ENCODE peak calls at places on chromosome 15, in five cellular contexts. X, B, Y, N and D are unnamed samples.

GRCh38 chr15:81111018-81111417 is 23.1 kb upstream of the CFAP161 start:
- DNase-seq in N (no peak), Y (no peak), X (no peak), B (no peak), D (no peak)

GRCh38 chr15:74752486-74753395 is 4.1 kb downstream of the CYP1A2 start:
- DNase-seq in N (no peak), Y (peak), X (no peak), B (no peak), D (no peak)

GRCh38 chr15:74995182-74995778 is at the start of gene SCAMP5:
- DNase-seq in X (peak), N (peak), Y (peak), B (peak), D (peak)

GRCh38 chr15:44554934-44555723 is 18.2 kb downstream of the EIF3J start:
- DNase-seq in X (no peak), B (no peak), N (no peak), Y (no peak), D (no peak)

GRCh38 chr15:36601497-36601932 is 22.1 kb downstream of the CDIN1 start:
- DNase-seq in X (no peak), N (no peak), Y (peak), B (no peak), D (no peak)

GRCh38 chr15:66027268-66027806 is 158.0 kb downstream of the RAB11A start:
- DNase-seq in X (peak), N (no peak), Y (peak), B (no peak), D (no peak)

GRCh38 chr15:52649686-52650085 is 29.5 kb downstream of the ATOSA start:
- DNase-seq in B (no peak), N (no peak), Y (no peak), X (no peak), D (no peak)

GRCh38 chr15:30992073-30992363 is 590 bp upstream of the MTMR10 start:
- DNase-seq in N (no peak), X (no peak), Y (no peak), B (no peak), D (no peak)

GRCh38 chr15:45376967-45377629 is 1.2 kb downstream of the GATM start:
- DNase-seq in X (no peak), B (no peak), Y (no peak), N (no peak), D (no peak)

GRCh38 chr15:41562784-41563198 is 3.8 kb downstream of the TYRO3 start:
- DNase-seq in X (no peak), Y (peak), B (no peak), N (no peak), D (no peak)

GRCh38 chr15:36622247-36622795 is 42.9 kb downstream of the CDIN1 start:
- DNase-seq in N (no peak), X (no peak), B (no peak), Y (no peak), D (no peak)

GRCh38 chr15:67824900-67825879 is at the start of gene SKOR1:
- DNase-seq in B (peak), X (no peak), Y (peak), N (peak), D (no peak)

GRCh38 chr15:69956417-69956816 is 141.3 kb downstream of the TLE3 start:
- DNase-seq in N (no peak), Y (no peak), B (no peak), X (no peak), D (no peak)

GRCh38 chr15:45863881-45864580 is 229.2 kb downstream of the SQOR start:
- DNase-seq in B (no peak), Y (no peak), X (no peak), N (no peak), D (no peak)

GRCh38 chr15:34158355-34158754 is 51.5 kb downstream of the KATNBL1 start:
- DNase-seq in Y (no peak), N (no peak), X (no peak), B (no peak), D (no peak)

GRCh38 chr15:36400936-36401585 is 178.4 kb upstream of the CDIN1 start:
- DNase-seq in B (no peak), N (no peak), Y (no peak), X (no peak), D (no peak)

GRCh38 chr15:50182233-50183013 is 427 bp downstream of the SLC27A2 start:
- DNase-seq in Y (peak), N (peak), B (peak), X (peak), D (no peak)

GRCh38 chr15:36218322-36218721 is 361.1 kb upstream of the CDIN1 start:
- DNase-seq in B (no peak), Y (no peak), X (no peak), N (no peak), D (no peak)

GRCh38 chr15:77541421-77542181 is 91.1 kb downstream of the LINGO1 start:
- DNase-seq in B (no peak), X (no peak), N (peak), Y (peak), D (no peak)

GRCh38 chr15:48073881-48074280 is 46.9 kb upstream of the SLC24A5 start:
- DNase-seq in X (no peak), B (no peak), Y (no peak), N (no peak), D (no peak)

GRCh38 chr15:27825023-27825422 is 274.1 kb downstream of the OCA2 start:
- DNase-seq in B (no peak), Y (no peak), X (no peak), N (no peak), D (no peak)

GRCh38 chr15:77178421-77178820 is 107.5 kb upstream of the TSPAN3 start:
- DNase-seq in N (no peak), Y (no peak), B (no peak), X (no peak), D (no peak)

GRCh38 chr15:36779744-36780408 is 200.4 kb downstream of the CDIN1 start:
- DNase-seq in Y (no peak), X (no peak), N (no peak), B (no peak), D (no peak)

GRCh38 chr15:83275412-83275811 is 9.1 kb downstream of the BNC1 start:
- DNase-seq in X (no peak), B (no peak), Y (peak), N (no peak), D (no peak)

GRCh38 chr15:55791576-55792400 is 48.8 kb upstream of the PRTG start:
- DNase-seq in B (no peak), X (no peak), N (no peak), Y (peak), D (no peak)

GRCh38 chr15:48897144-48897814 is 19.3 kb downstream of the EID1 start:
- DNase-seq in N (peak), B (no peak), Y (peak), X (no peak), D (no peak)

GRCh38 chr15:90142216-90143175 is 40.2 kb upstream of the IDH2 start:
- DNase-seq in N (no peak), Y (no peak), X (no peak), B (no peak), D (no peak)

GRCh38 chr15:96352594-96353377 is 22.3 kb downstream of the NR2F2 start:
- DNase-seq in X (no peak), B (no peak), N (peak), Y (peak), D (no peak)

GRCh38 chr15:28896944-28897343 is 11.2 kb downstream of the APBA2 start:
- DNase-seq in Y (peak), X (no peak), N (no peak), B (no peak), D (no peak)

GRCh38 chr15:39304201-39304841 is 276.6 kb upstream of the THBS1 start:
- DNase-seq in B (no peak), X (no peak), N (no peak), Y (peak), D (no peak)

GRCh38 chr15:74318376-74319137 is 48.9 kb downstream of the CYP11A1 start:
- DNase-seq in N (peak), B (no peak), X (no peak), Y (no peak), D (no peak)

GRCh38 chr15:81327526-81327925 is 3.6 kb upstream of the STARD5 start:
- DNase-seq in B (no peak), X (no peak), Y (peak), N (no peak), D (no peak)

GRCh38 chr15:38074029-38074428 is 139.6 kb downstream of the TMCO5A start:
- DNase-seq in X (no peak), N (no peak), B (no peak), Y (peak), D (no peak)

GRCh38 chr15:71352765-71353164 is 237.5 kb downstream of the THSD4 start:
- DNase-seq in B (no peak), Y (no peak), X (no peak), N (no peak), D (no peak)

GRCh38 chr15:41511331-41512077 is 2.1 kb downstream of the LTK start:
- DNase-seq in Y (no peak), B (peak), X (no peak), N (peak), D (no peak)

GRCh38 chr15:93312891-93313486 is 224.0 kb upstream of the RGMA start:
- DNase-seq in B (no peak), X (no peak), N (peak), Y (no peak), D (no peak)
- H2AFZ ChIP-seq in B (no peak), X (no peak), N (no peak), Y (no peak), D (no peak)

GRCh38 chr15:64743691-64744090 is 31.7 kb downstream of the RBPMS2 start:
- DNase-seq in X (no peak), Y (no peak), B (no peak), N (no peak), D (no peak)
- H2AFZ ChIP-seq in X (no peak), Y (no peak), B (no peak), N (no peak), D (no peak)

DNA sequence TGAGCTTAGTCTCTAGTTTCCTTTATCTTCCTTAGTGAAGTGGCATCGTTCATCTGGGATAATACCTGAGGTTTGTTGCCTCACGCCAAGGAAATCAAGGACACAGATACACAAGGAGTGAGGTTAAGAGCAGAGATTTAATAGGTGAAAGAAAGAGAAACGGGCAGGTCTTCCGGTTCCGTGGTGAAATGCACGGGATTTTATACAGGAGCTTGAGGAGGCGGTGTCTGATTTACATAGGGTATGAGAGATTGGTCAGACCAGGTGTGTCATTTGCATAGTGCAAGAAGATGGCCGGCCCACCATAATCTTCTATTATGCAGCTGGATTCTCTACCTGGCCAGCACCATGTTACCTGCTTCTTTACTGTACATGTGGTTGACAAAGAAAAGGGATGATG is 17.2 kb downstream of the ARRDC4 start:
- DNase-seq in X (no peak), Y (no peak), N (peak), B (no peak), D (no peak)
- H2AFZ ChIP-seq in X (no peak), Y (no peak), N (no peak), B (no peak), D (no peak)

GRCh38 chr15:62894322-62895085 is 148.0 kb upstream of the TPM1 start:
- DNase-seq in X (no peak), Y (peak), N (no peak), B (no peak), D (peak)

GRCh38 chr15:62895139-62895866 is 147.2 kb upstream of the TPM1 start:
- DNase-seq in X (no peak), B (no peak), N (no peak), Y (peak), D (peak)

GRCh38 chr15:62896969-62897486 is 145.5 kb upstream of the TPM1 start:
- DNase-seq in B (no peak), Y (peak), X (peak), N (no peak), D (peak)

GRCh38 chr15:62896380-62896866 is 146.1 kb upstream of the TPM1 start:
- DNase-seq in X (peak), N (no peak), B (no peak), Y (no peak), D (peak)

DNA sequence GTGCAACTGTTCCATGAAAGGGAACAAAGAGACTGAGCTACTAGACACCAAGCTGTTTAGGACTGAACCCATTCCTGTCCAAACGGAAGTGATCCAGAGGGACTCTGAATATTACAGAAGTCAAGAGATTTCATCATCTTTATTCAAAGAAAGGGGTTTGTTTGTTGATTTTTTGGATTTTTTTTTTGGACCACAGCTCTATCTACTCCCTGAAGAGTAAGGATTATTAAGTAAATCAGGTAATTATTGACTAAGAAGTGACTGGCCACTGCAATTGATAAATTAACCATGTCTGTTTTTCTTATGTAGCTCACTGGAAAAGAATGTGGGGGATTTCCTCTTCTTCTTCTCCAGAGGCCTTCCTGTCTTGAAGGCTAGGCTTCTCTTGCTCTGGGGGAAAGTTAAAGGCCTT is 146.6 kb upstream of the TPM1 start:
- DNase-seq in N (no peak), Y (peak), X (no peak), B (no peak), D (peak)
- H2AFZ ChIP-seq in N (peak), Y (no peak), X (peak), B (no peak), D (no peak)

DNA sequence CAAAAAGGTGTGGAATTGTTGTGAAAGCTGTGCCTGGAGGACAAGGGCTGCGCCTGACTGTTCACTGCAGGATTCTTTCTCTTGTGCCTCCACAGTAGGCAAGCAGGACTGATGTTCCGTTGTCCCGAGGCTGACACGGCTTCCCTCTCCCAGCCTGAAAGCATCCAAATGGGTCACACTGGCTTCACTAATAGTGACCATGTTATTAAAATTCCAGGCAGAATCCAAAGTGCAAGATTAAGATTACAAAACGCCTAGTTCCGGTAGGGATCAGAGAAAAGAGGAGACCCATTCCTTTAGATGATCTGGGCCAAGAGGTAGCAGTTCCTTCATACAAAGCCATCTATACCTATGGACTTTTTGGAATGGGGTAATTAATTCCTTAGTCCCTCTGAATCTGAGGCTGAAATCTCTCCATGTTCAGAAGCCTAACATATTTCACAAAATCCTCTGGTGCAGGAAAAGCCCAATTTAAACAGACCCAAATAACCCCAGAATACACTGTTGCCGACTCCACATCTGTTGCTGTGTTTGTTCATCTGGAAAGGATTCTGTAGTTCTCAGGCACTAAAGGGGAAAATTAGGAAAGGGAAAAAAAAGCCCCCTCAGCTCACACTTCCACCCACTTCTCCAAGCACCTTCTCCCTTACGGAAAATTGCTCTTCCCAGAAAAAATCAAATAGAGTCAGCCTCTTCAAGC is 145.9 kb downstream of the RORA start:
- DNase-seq in N (no peak), Y (no peak), B (no peak), X (no peak), D (no peak)
- H2AFZ ChIP-seq in N (no peak), Y (no peak), B (no peak), X (no peak), D (no peak)

GRCh38 chr15:57916695-57917094 is 148.8 kb downstream of the ALDH1A2 start:
- DNase-seq in Y (no peak), N (no peak), X (no peak), B (no peak), D (no peak)
- H2AFZ ChIP-seq in Y (no peak), N (no peak), X (no peak), B (no peak), D (no peak)

GRCh38 chr15:80034633-80035032 is 24.8 kb upstream of the ZFAND6 start:
- DNase-seq in N (no peak), Y (no peak), B (no peak), X (no peak), D (no peak)
- H2AFZ ChIP-seq in N (peak), Y (no peak), B (no peak), X (no peak), D (no peak)